ENCODE peak calls at places on chromosomes 1 and 21, in six cellular contexts. Z is hepatic stellate cell; J is stomach; M is CD4-positive, alpha-beta T cell; U is GM12892; D is DMS79. N is an unnamed sample.

GRCh38 chr21:29384608-29385359 is 86.1 kb downstream of the BACH1 start:
- DNase-seq in U (no peak), Z (no peak), J (no peak), M (no peak), D (peak), N (no peak)

GRCh38 chr1:26584022-26584485 is 54.5 kb downstream of the RPS6KA1 start:
- DNase-seq in J (no peak), Z (no peak), U (no peak), M (no peak), D (no peak), N (no peak)

GRCh38 chr1:225508538-225509375 is 80.9 kb upstream of the LBR start:
- DNase-seq in U (no peak), Z (peak), M (no peak), D (no peak), J (peak), N (no peak)

GRCh38 chr1:162680419-162681126 is 48.3 kb downstream of the DDR2 start:
- DNase-seq in M (no peak), J (no peak), Z (no peak), U (no peak), D (no peak), N (no peak)

GRCh38 chr1:47651311-47652089 is 213.7 kb downstream of the FOXD2 start:
- DNase-seq in M (no peak), U (no peak), Z (no peak), D (no peak), J (peak), N (no peak)

GRCh38 chr1:180194546-180195207 is 35.4 kb upstream of the LHX4 start:
- DNase-seq in M (no peak), U (no peak), Z (no peak), J (no peak), D (no peak), N (no peak)

GRCh38 chr1:160605792-160606520 is 26.7 kb upstream of the CD84 start:
- DNase-seq in U (no peak), Z (no peak), D (no peak), J (no peak), M (no peak), N (no peak)

GRCh38 chr1:37270639-37271038 is 203.7 kb upstream of the ZC3H12A start:
- DNase-seq in Z (no peak), J (no peak), U (no peak), D (no peak), M (no peak), N (no peak)

GRCh38 chr1:203304391-203304918 is 864 bp upstream of the BTG2 start:
- DNase-seq in M (no peak), Z (no peak), D (no peak), U (no peak), J (no peak), N (no peak)

GRCh38 chr1:85473390-85473789 is 8.4 kb upstream of the DDAH1 start:
- DNase-seq in M (no peak), D (no peak), J (no peak), Z (no peak), U (no peak), N (no peak)

GRCh38 chr1:230976825-230977747 is 1.6 kb downstream of the TTC13 start:
- DNase-seq in Z (no peak), M (no peak), J (no peak), D (no peak), U (no peak), N (no peak)

GRCh38 chr1:181077576-181078242 is 10.8 kb upstream of the IER5 start:
- DNase-seq in Z (no peak), M (no peak), U (no peak), D (no peak), J (no peak), N (no peak)

GRCh38 chr1:9841460-9841859 is 17.7 kb upstream of the CLSTN1 start:
- DNase-seq in M (no peak), J (no peak), Z (no peak), D (no peak), U (no peak), N (no peak)

GRCh38 chr1:161190962-161191521 is 7.8 kb downstream of the ADAMTS4 start:
- DNase-seq in D (no peak), U (no peak), Z (no peak), M (no peak), J (no peak), N (no peak)

GRCh38 chr1:100796046-100796445 is 76.5 kb downstream of the VCAM1 start:
- DNase-seq in M (no peak), J (no peak), Z (no peak), U (no peak), D (no peak), N (no peak)

GRCh38 chr1:91546876-91547275 is 46.2 kb downstream of the CDC7 start:
- DNase-seq in U (no peak), D (no peak), M (no peak), Z (no peak), J (no peak), N (no peak)

GRCh38 chr1:78649628-78650027 is at the start of gene IFI44:
- DNase-seq in M (peak), Z (peak), D (no peak), U (peak), J (peak), N (peak)

GRCh38 chr1:214029796-214030195 is 42.0 kb downstream of the PROX1 start:
- DNase-seq in U (no peak), Z (no peak), D (no peak), M (no peak), J (no peak), N (no peak)

GRCh38 chr21:31675332-31675731 is 15.8 kb downstream of the SOD1 start:
- DNase-seq in M (no peak), U (no peak), D (no peak), Z (no peak), J (no peak), N (no peak)

GRCh38 chr1:115277276-115277675 is 60.8 kb downstream of the NGF start:
- DNase-seq in D (no peak), U (no peak), J (no peak), M (no peak), Z (no peak), N (no peak)

GRCh38 chr1:229590119-229590518 is 31.6 kb upstream of the ABCB10 start:
- DNase-seq in J (no peak), U (no peak), D (no peak), M (no peak), Z (no peak), N (no peak)

GRCh38 chr1:192844360-192844759 is 35.5 kb downstream of the RGS2 start:
- DNase-seq in J (no peak), Z (no peak), D (no peak), M (no peak), U (no peak), N (no peak)

GRCh38 chr1:158095737-158096335 is 84.9 kb upstream of the CD1D start:
- DNase-seq in J (no peak), M (no peak), U (peak), D (no peak), Z (peak), N (peak)

GRCh38 chr1:78702426-78702825 is 52.8 kb downstream of the IFI44 start:
- DNase-seq in D (no peak), J (no peak), Z (no peak), U (no peak), M (no peak), N (no peak)

GRCh38 chr1:22285545-22286396 is 142.9 kb upstream of the WNT4 start:
- DNase-seq in M (no peak), Z (no peak), J (peak), U (no peak), D (no peak), N (no peak)

GRCh38 chr1:25697426-25698220 is 81.0 kb downstream of the MAN1C1 start:
- DNase-seq in Z (no peak), J (no peak), U (no peak), D (no peak), M (peak), N (no peak)

GRCh38 chr1:55747285-55747890 is 532.2 kb upstream of the USP24 start:
- DNase-seq in Z (no peak), U (no peak), J (no peak), D (no peak), M (no peak), N (no peak)

GRCh38 chr1:160168609-160169369 is 17.4 kb downstream of the ATP1A4 start:
- DNase-seq in U (no peak), M (no peak), Z (no peak), J (no peak), D (no peak), N (no peak)

GRCh38 chr1:9900142-9901043 is 9.7 kb downstream of the CTNNBIP1 start:
- DNase-seq in D (peak), J (peak), M (no peak), U (no peak), Z (no peak), N (no peak)

GRCh38 chr1:226674892-226675719 is 64.0 kb downstream of the ITPKB start:
- DNase-seq in Z (no peak), U (peak), M (peak), D (peak), J (peak), N (peak)

GRCh38 chr1:26364956-26365355 is 7.6 kb downstream of the ZNF683 start:
- DNase-seq in D (peak), Z (no peak), J (no peak), M (no peak), U (no peak), N (no peak)

GRCh38 chr1:207959141-207959825 is 48.4 kb upstream of the CD34 start:
- DNase-seq in Z (peak), D (no peak), U (peak), J (peak), M (no peak), N (no peak)

GRCh38 chr21:39099859-39100258 is 83.4 kb downstream of the PSMG1 start:
- DNase-seq in Z (no peak), U (no peak), J (no peak), M (no peak), D (no peak), N (no peak)

GRCh38 chr21:46119565-46120271 is 21.8 kb downstream of the COL6A2 start:
- DNase-seq in J (no peak), M (no peak), Z (no peak), D (no peak), U (peak), N (peak)

GRCh38 chr1:41728403-41729202 is 190.1 kb downstream of the HIVEP3 start:
- DNase-seq in U (peak), J (no peak), M (no peak), D (no peak), Z (no peak), N (peak)

GRCh38 chr1:5504364-5504740 is 487.9 kb downstream of the NPHP4 start:
- DNase-seq in U (no peak), J (no peak), M (no peak), Z (no peak), D (no peak), N (no peak)

GRCh38 chr1:31010081-31010989 is 55.2 kb downstream of the PUM1 start:
- DNase-seq in D (no peak), Z (no peak), U (peak), J (no peak), M (no peak), N (no peak)

GRCh38 chr1:206859082-206859491 is 6.3 kb upstream of the IL20 start:
- DNase-seq in J (no peak), M (no peak), U (no peak), Z (no peak), D (no peak), N (no peak)

GRCh38 chr1:52238887-52239707 is 97.2 kb downstream of the ZFYVE9 start:
- DNase-seq in U (no peak), D (no peak), Z (no peak), M (no peak), J (no peak), N (no peak)

N was measured in GM12891.